ENCODE peak calls at places on chromosomes 1 and 21, in six cellular contexts. J is DND-41, M is choroid plexus epithelial cell, X is transverse colon, Q is mammary epithelial cell, H is skeletal muscle cell. O is an unnamed sample.

GRCh38 chr1:19949016-19949415 is 25.6 kb upstream of the PLA2G2E start:
- DNase-seq in J (no peak), M (peak; percentile 54), X (no peak), Q (peak; percentile 90), H (peak; percentile 28), O (no peak)

GRCh38 chr1:225572422-225572821 is 80.5 kb downstream of the ENAH start:
- DNase-seq in J (no peak), M (peak; percentile 52), X (no peak), Q (no peak), H (peak; percentile 25), O (no peak)

GRCh38 chr21:38819719-38820147 is 14.0 kb downstream of the ETS2 start:
- DNase-seq in J (no peak), M (peak; percentile 79), X (peak; percentile 68), Q (peak; percentile 72), H (no peak), O (no peak)

GRCh38 chr1:145960468-145961108 is 2.8 kb upstream of the LIX1L start:
- DNase-seq in J (peak; percentile 81), M (peak; percentile 63), X (peak; percentile 77), Q (peak; percentile 20), H (no peak), O (no peak)

GRCh38 chr1:15942661-15943514 is 33.0 kb downstream of the ZBTB17 start:
- DNase-seq in J (no peak), M (no peak), X (no peak), Q (no peak), H (no peak), O (no peak)

GRCh38 chr1:111603979-111604378 is 15.6 kb upstream of the RAP1A start:
- DNase-seq in J (peak; percentile 81), M (no peak), X (peak; percentile 55), Q (no peak), H (no peak), O (peak; percentile 95)

GRCh38 chr1:3056641-3057040 is 12.4 kb upstream of the PRDM16 start:
- DNase-seq in J (no peak), M (no peak), X (no peak), Q (no peak), H (no peak), O (no peak)

GRCh38 chr21:42678118-42678430 is 24.7 kb downstream of the PDE9A start:
- DNase-seq in J (no peak), M (no peak), X (no peak), Q (no peak), H (no peak), O (no peak)

GRCh38 chr21:42654179-42654912 is 925 bp downstream of the PDE9A start:
- DNase-seq in J (peak; percentile 74), M (no peak), X (no peak), Q (peak; percentile 26), H (no peak), O (no peak)

GRCh38 chr1:197481101-197481500 is 213.0 kb downstream of the CRB1 start:
- DNase-seq in J (peak; percentile 67), M (no peak), X (no peak), Q (no peak), H (no peak), O (peak; percentile 62)

GRCh38 chr1:188022661-188023060 is 1193.9 kb downstream of the PLA2G4A start:
- DNase-seq in J (no peak), M (no peak), X (no peak), Q (no peak), H (no peak), O (no peak)

GRCh38 chr1:63732666-63733065 is 41.2 kb upstream of the ROR1 start:
- DNase-seq in J (no peak), M (peak; percentile 38), X (no peak), Q (no peak), H (no peak), O (no peak)

GRCh38 chr1:236751935-236752334 is 43.2 kb upstream of the MTR start:
- DNase-seq in J (no peak), M (no peak), X (no peak), Q (no peak), H (no peak), O (no peak)

GRCh38 chr1:23126801-23127200 is 41.9 kb downstream of the LUZP1 start:
- DNase-seq in J (no peak), M (peak; percentile 85), X (no peak), Q (peak; percentile 91), H (peak; percentile 56), O (no peak)

GRCh38 chr21:46562964-46563607 is 41.8 kb downstream of the S100B start:
- DNase-seq in J (no peak), M (no peak), X (no peak), Q (no peak), H (no peak), O (no peak)

GRCh38 chr1:204357551-204357950 is 2.2 kb downstream of the PLEKHA6 start:
- DNase-seq in J (no peak), M (no peak), X (no peak), Q (no peak), H (no peak), O (no peak)

GRCh38 chr1:212366901-212367300 is 47.8 kb downstream of the PACC1 start:
- DNase-seq in J (no peak), M (peak; percentile 50), X (no peak), Q (no peak), H (no peak), O (no peak)

GRCh38 chr1:67348586-67349252 is 41.0 kb downstream of the IL12RB2 start:
- DNase-seq in J (no peak), M (no peak), X (no peak), Q (no peak), H (no peak), O (no peak)

GRCh38 chr1:22814176-22815042 is 103.8 kb downstream of the EPHB2 start:
- DNase-seq in J (no peak), M (no peak), X (peak; percentile 48), Q (no peak), H (peak; percentile 39), O (no peak)

GRCh38 chr1:175877939-175878730 is 134.7 kb upstream of the TNR start:
- DNase-seq in J (no peak), M (no peak), X (no peak), Q (no peak), H (no peak), O (no peak)

GRCh38 chr1:46665983-46666382 is 2.2 kb downstream of the ATPAF1 start:
- DNase-seq in J (no peak), M (no peak), X (no peak), Q (no peak), H (no peak), O (no peak)

GRCh38 chr1:53334312-53334711 is 6.4 kb upstream of the LRP8 start:
- DNase-seq in J (no peak), M (no peak), X (no peak), Q (no peak), H (no peak), O (no peak)

GRCh38 chr1:39105061-39105840 is 79.1 kb downstream of the NDUFS5 start:
- DNase-seq in J (peak; percentile 68), M (peak; percentile 69), X (peak; percentile 84), Q (peak; percentile 76), H (no peak), O (no peak)

GRCh38 chr1:185733818-185734709 is at the start of gene HMCN1:
- DNase-seq in J (no peak), M (peak; percentile 32), X (peak; percentile 54), Q (peak; percentile 62), H (no peak), O (no peak)

DNA sequence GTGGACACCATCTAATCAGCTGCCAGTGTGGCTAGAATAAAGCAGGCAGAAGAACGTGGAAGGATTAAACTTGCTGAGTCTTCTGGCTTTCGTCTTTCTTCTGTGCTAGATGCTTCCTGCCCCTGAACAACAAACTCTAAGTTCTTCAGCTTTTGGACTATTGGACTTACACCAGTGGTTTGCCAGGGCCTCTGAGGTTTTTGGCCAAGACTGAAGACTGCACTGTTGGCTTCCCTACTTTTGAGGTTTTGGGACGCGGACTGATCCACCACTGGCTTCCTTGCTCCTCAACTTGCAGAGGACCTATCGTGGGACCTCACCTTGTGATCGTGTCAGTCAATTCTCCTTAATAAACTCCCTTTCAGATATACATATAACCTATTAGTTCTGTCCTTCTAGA is 696.1 kb upstream of the NCAM2 start:
- DNase-seq in J (no peak), M (no peak), X (no peak), Q (no peak), H (no peak), O (no peak)
- H3K4me3 ChIP-seq in J (no peak overlapping the region), M (no peak overlapping the region), X (no peak overlapping the region), Q (no peak overlapping the region), H (no peak overlapping the region), O (no peak overlapping the region)

DNA sequence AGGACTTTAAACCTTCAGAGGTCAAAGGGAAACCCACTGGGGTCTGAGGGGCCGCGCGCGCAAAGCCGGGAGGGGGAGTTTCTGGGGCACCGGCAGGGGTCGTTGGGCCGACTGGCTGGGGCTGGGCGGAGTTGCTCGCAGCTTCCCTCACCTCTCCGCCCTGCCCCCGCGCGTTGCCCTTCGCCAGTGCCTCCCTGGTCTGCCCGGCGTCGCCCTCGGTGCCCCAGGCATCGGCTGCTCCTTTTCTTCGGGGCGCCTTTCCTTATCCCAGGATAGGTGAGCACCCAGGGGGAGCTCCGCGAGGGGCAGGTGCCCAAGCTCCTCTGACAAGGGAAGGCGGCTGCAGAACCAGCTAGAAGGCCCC is 390 bp upstream of the NGF start:
- DNase-seq in J (no peak), M (no peak), X (no peak), Q (no peak), H (no peak), O (no peak)
- H3K4me3 ChIP-seq in J (no peak overlapping the region), M (no peak overlapping the region), X (peak overlapping the region; percentile 37), Q (no peak overlapping the region), H (peak overlapping the region; percentile 56), O (no peak overlapping the region)

GRCh38 chr1:100624886-100625430 is 87.0 kb downstream of the GPR88 start:
- DNase-seq in J (no peak), M (peak; percentile 66), X (no peak), Q (no peak), H (no peak), O (no peak)

GRCh38 chr1:100622506-100622905 is 84.6 kb downstream of the GPR88 start:
- DNase-seq in J (no peak), M (no peak), X (no peak), Q (no peak), H (no peak), O (no peak)

GRCh38 chr1:100626397-100626796 is 88.5 kb downstream of the GPR88 start:
- DNase-seq in J (no peak), M (no peak), X (no peak), Q (peak; percentile 38), H (no peak), O (no peak)

GRCh38 chr1:100622966-100623762 is 85.2 kb downstream of the GPR88 start:
- DNase-seq in J (no peak), M (peak; percentile 87), X (no peak), Q (peak; percentile 63), H (peak; percentile 62), O (no peak)

GRCh38 chr1:100622037-100622436 is 84.1 kb downstream of the GPR88 start:
- DNase-seq in J (no peak), M (peak; percentile 99), X (no peak), Q (peak; percentile 99), H (peak; percentile 99), O (no peak)
- H3K4me3 ChIP-seq in J (no peak overlapping the region), M (no peak overlapping the region), X (no peak overlapping the region), Q (no peak overlapping the region), H (no peak overlapping the region), O (no peak overlapping the region)

DNA sequence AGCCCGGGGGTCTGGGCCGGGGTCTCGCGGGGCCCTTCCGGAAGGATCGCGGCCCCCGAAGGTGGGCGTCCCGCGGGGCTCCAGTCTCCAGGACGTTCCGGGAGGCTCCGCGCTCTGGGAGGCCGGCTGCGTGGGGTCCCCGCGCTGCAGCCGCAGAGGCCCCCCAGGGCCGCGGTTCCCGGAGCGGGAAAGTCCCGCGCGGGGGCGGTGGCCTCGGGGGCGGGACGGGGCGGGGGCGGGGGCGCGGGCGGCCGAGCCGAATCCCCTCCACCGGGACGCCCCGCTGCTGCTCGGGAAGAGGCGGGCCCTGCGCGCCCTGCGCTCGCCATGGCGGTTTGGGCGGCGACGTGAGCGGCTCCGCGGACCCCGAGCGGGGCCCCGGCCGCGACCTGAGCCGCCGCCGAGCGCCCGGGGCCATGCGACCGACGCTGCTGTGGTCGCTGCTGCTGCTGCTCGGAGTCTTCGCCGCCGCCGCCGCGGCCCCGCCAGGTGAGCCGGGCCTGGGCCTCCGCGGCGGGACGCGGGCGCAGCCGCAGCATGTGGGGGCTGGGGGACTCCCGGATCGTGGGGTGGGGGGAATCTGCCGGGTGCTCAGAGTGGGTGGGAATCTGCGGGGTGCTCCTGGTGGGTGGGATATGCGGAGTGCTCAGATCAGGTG is at the start of gene IFNGR2:
- DNase-seq in J (peak; percentile 62), M (peak; percentile 40), X (peak; percentile 50), Q (peak; percentile 24), H (no peak), O (no peak)
- H3K4me3 ChIP-seq in J (peak within 1 kb of the TSS; percentile 89), M (peak within 1 kb of the TSS; percentile 84), X (peak within 1 kb of the TSS; percentile 85), Q (peak within 1 kb of the TSS; percentile 63), H (peak within 1 kb of the TSS; percentile 77), O (peak within 1 kb of the TSS; percentile 74)

O was measured in Jurkat, Clone E6-1.